ENCODE peak calls at places on chromosome 1, in eight cellular contexts. B, N, C, T, O, E, Q and L are unnamed samples.

GRCh38 chr1:212692774-212693644 is 6.6 kb downstream of the BATF3 start:
- DNase-seq in B (no peak), O (peak; percentile 70), Q (peak; percentile 69), N (no peak), E (no peak), T (no peak), C (no peak), L (no peak)

GRCh38 chr1:43872280-43872679 is 61.3 kb upstream of the ARTN start:
- DNase-seq in B (no peak), E (no peak), T (no peak), O (no peak), Q (no peak), N (no peak), C (no peak), L (no peak)

GRCh38 chr1:209335090-209335692 is 248.3 kb upstream of the CAMK1G start:
- DNase-seq in E (peak; percentile 28), N (no peak), T (no peak), B (peak; percentile 28), O (no peak), Q (peak; percentile 20), C (no peak), L (no peak)

GRCh38 chr1:44484155-44484688 is 79.2 kb downstream of the RNF220 start:
- DNase-seq in T (no peak), Q (no peak), O (no peak), E (no peak), C (no peak), B (no peak), N (no peak), L (no peak)

GRCh38 chr1:50645147-50645546 is 221.9 kb upstream of the DMRTA2 start:
- DNase-seq in B (no peak), Q (no peak), T (no peak), N (no peak), E (no peak), C (no peak), O (no peak), L (no peak)

GRCh38 chr1:156214024-156214748 is 1.4 kb downstream of the PMF1 start:
- DNase-seq in O (no peak), N (no peak), B (no peak), C (no peak), E (no peak), Q (peak; percentile 41), T (no peak), L (no peak)

GRCh38 chr1:46442317-46443161 is 47.1 kb upstream of the DMBX1 start:
- DNase-seq in C (peak; percentile 63), N (peak; percentile 85), Q (peak; percentile 69), O (no peak), T (peak; percentile 54), B (peak; percentile 74), E (peak; percentile 75), L (peak; percentile 94)

GRCh38 chr1:82052563-82052962 is 251.8 kb downstream of the ADGRL2 start:
- DNase-seq in O (no peak), C (no peak), B (no peak), E (no peak), Q (no peak), T (no peak), N (no peak), L (no peak)

GRCh38 chr1:103108525-103109150 is 316 bp upstream of the COL11A1 start:
- DNase-seq in T (peak; percentile 5), B (peak; percentile 23), O (no peak), E (no peak), C (peak; percentile 14), Q (no peak), N (no peak), L (no peak)

GRCh38 chr1:117607471-117607870 is 1.6 kb downstream of the TENT5C start:
- DNase-seq in O (no peak), N (peak; percentile 71), T (no peak), E (peak; percentile 75), C (peak; percentile 17), Q (no peak), B (peak; percentile 69), L (no peak)

GRCh38 chr1:110200666-110201065 is 9.4 kb upstream of the KCNC4 start:
- DNase-seq in T (no peak), C (no peak), N (no peak), B (no peak), E (no peak), O (no peak), Q (peak; percentile 47), L (no peak)

GRCh38 chr1:73382971-73383370 is 815.0 kb downstream of the LRRIQ3 start:
- DNase-seq in B (no peak), Q (no peak), E (no peak), C (no peak), O (no peak), T (no peak), N (no peak), L (no peak)

GRCh38 chr1:201468844-201469644 is at the start of gene PHLDA3:
- DNase-seq in B (peak; percentile 84), Q (peak; percentile 93), N (peak; percentile 81), O (no peak), C (peak; percentile 96), E (peak; percentile 79), T (peak; percentile 87), L (peak; percentile 98)

GRCh38 chr1:20654104-20654690 is 7.0 kb downstream of the DDOST start:
- DNase-seq in T (no peak), C (no peak), O (no peak), B (no peak), Q (no peak), N (no peak), E (no peak), L (no peak)

GRCh38 chr1:246647113-246647512 is 77.1 kb upstream of the SCCPDH start:
- DNase-seq in Q (peak; percentile 71), E (no peak), B (no peak), O (no peak), N (peak; percentile 24), C (peak; percentile 33), T (peak; percentile 73), L (no peak)

GRCh38 chr1:202616355-202616910 is 93.8 kb downstream of the SYT2 start:
- DNase-seq in E (no peak), B (no peak), T (no peak), O (no peak), N (no peak), Q (no peak), C (no peak), L (no peak)

DNA sequence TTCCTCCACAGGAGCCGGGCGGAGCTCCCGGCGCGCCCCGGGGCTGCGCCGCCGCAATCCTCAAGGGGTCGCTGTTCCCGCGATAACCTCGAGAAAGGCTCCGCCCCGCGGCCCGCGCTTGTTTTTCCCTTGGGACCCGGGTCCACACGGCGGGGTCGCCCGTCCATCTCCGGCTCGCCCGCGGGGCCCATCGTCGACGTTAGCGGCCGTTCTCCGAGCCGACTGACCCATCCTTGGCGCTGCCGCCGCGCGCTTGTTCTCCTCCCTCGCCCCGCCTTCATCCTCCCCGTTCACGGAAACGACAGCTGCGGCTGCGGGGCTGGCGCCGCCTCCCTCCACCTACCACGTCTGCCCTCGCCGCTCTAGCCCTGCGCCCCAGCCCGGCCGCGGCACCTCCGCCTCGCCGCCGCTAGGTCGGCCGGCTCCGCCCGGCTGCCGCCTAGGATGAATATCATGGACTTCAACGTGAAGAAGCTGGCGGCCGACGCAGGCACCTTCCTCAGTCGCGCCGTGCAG is at the start of gene SH3GLB1:
- DNase-seq in T (peak; percentile 88), O (peak; percentile 88), Q (peak; percentile 82), B (peak; percentile 88), E (peak; percentile 88), N (peak; percentile 93), C (peak; percentile 90), L (peak; percentile 97)
- TF ChIP-seq POLR2A in T (peak; percentile 64), O (peak; percentile 43), Q (peak; percentile 68), B (peak; percentile 74), E (no peak), N (peak; percentile 86), C (peak; percentile 53), L (peak; percentile 9)

DNA sequence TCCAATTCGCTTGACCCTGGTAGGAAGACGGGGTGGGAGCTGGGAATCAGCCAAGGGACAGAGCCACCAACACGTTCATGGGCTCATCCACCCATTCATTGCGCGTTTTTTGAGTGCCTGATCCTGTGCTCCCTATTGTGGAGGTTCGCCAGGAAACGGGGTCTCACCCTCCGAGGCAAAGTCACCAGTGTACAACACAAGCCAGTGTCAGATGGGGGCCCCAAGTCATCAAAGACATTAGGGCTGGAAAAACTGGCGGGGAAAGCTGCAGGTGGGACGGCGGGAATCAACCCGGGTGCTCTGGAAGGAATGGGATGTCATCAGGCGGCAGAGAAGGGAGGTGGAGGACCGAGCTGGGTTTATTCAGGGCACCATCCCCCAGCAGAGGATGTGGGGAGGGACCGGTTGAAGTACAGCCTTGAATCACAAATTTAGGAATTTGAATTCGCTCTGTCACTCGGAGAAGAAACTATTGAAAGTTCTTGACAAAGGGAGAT is 667 bp upstream of the NID1 start:
- DNase-seq in N (no peak), E (no peak), O (no peak), T (no peak), C (no peak), Q (no peak), B (no peak), L (no peak)
- TF ChIP-seq CTCF in N (no peak), E (no peak), O (no peak), T (no peak), C (no peak), Q (no peak), B (no peak), L (no peak)

DNA sequence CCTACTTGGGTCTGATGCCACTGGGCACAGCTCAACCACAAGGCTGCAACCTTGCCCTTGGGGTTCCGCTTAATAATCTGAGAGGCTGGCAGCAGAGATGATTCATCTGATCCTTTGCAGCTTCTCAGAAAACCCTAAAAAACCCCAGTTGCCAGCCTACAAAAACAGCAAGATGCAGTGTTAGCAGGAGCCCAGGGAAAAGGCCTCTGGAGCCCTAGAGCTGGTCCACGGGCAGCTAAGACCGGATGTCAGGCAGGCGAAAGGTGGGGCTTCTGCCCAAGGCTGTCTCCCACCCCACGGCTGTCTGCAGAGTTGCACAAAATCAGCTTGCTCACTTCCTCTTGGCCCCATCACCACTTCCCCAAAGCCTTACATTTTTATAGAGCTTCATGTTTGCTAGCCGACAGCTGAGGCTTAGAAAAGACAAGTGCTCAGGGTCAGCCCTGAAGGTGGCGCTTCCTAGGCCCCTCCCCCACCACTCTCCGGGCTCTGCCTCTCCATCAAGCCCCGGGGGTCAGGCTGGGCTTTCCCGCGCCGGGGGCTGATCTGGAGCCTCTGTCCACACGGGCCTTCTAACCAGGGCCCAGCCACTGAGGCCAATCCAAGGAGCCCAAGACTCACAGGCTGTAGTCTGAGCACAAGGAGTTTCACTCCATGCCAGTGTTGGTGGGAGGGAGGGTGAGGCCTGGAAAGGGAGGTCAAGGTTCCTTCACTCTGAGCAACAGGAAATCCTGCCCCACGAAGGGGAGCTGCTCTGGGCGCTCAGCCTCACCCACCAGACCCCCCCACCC is 4.2 kb upstream of the ADORA3 start:
- DNase-seq in E (peak; percentile 57), T (peak; percentile 74), N (peak; percentile 84), C (peak; percentile 72), O (no peak), B (peak; percentile 54), Q (peak; percentile 55), L (peak; percentile 77)
- H3K4me3 ChIP-seq in E (peak overlapping the region; percentile 22), T (peak overlapping the region; percentile 27), N (peak overlapping the region; percentile 19), C (peak overlapping the region; percentile 30), O (peak overlapping the region; percentile 38), B (no peak overlapping the region), Q (no peak overlapping the region), L (no peak overlapping the region)

GRCh38 chr1:162111572-162111971 is 42.1 kb downstream of the NOS1AP start:
- DNase-seq in O (no peak), E (no peak), N (no peak), T (no peak), C (no peak), Q (no peak), B (no peak), L (no peak)
- TF ChIP-seq POLR2A in O (no peak), E (no peak), N (no peak), T (no peak), C (no peak), Q (no peak), B (no peak), L (no peak)